ENCODE peak calls at places on chromosomes 12 and 14, in five cellular contexts. Z, W, O, X and M are unnamed samples.

GRCh38 chr12:106633451-106633823 is 50.6 kb downstream of the RFX4 start:
- DNase-seq in Z (no peak), W (no peak), O (no peak), X (no peak), M (no peak)

GRCh38 chr12:116495260-116495659 is 63.9 kb upstream of the MAP1LC3B2 start:
- DNase-seq in Z (no peak), W (no peak), O (peak; percentile 93), X (peak; percentile 23), M (no peak)

GRCh38 chr12:121530600-121531355 is 50.0 kb downstream of the KDM2B start:
- DNase-seq in Z (peak; percentile 83), W (peak; percentile 78), O (peak; percentile 74), X (no peak), M (peak; percentile 27)

GRCh38 chr12:39145175-39145999 is 240.0 kb upstream of the CPNE8 start:
- DNase-seq in Z (peak; percentile 21), W (peak; percentile 61), O (peak; percentile 61), X (peak; percentile 35), M (no peak)

GRCh38 chr12:105425263-105426174 is 95.0 kb downstream of the C12orf75 start:
- DNase-seq in Z (no peak), W (no peak), O (no peak), X (no peak), M (no peak)

GRCh38 chr12:2451025-2451424 is 343.7 kb upstream of the FKBP4 start:
- DNase-seq in Z (no peak), W (no peak), O (no peak), X (no peak), M (peak; percentile 20)

GRCh38 chr12:120162763-120163162 is 31.8 kb downstream of the GCN1 start:
- DNase-seq in Z (no peak), W (no peak), O (no peak), X (no peak), M (no peak)

GRCh38 chr12:132551271-132552120 is 58.9 kb downstream of the LRCOL1 start:
- DNase-seq in Z (no peak), W (no peak), O (no peak), X (no peak), M (no peak)

GRCh38 chr12:112381421-112381897 is 772 bp downstream of the HECTD4 start:
- DNase-seq in Z (peak; percentile 12), W (peak; percentile 56), O (peak; percentile 50), X (peak; percentile 62), M (no peak)

GRCh38 chr12:12466157-12466556 is 96.5 kb downstream of the DUSP16 start:
- DNase-seq in Z (no peak), W (no peak), O (no peak), X (no peak), M (no peak)

GRCh38 chr14:78530078-78530477 is 359.9 kb downstream of the NRXN3 start:
- DNase-seq in Z (peak; percentile 14), W (no peak), O (peak; percentile 80), X (peak; percentile 88), M (peak; percentile 0)

GRCh38 chr12:1527789-1528188 is 66.6 kb downstream of the FBXL14 start:
- DNase-seq in Z (no peak), W (no peak), O (no peak), X (no peak), M (peak; percentile 76)

GRCh38 chr12:116381240-116381743 is 103.8 kb upstream of the MED13L start:
- DNase-seq in Z (no peak), W (no peak), O (no peak), X (no peak), M (no peak)

GRCh38 chr12:57737467-57738141 is 938 bp downstream of the AGAP2 start:
- DNase-seq in Z (no peak), W (no peak), O (no peak), X (peak; percentile 80), M (no peak)

GRCh38 chr12:103668520-103668919 is 81.4 kb downstream of the STAB2 start:
- DNase-seq in Z (no peak), W (no peak), O (no peak), X (no peak), M (no peak)

GRCh38 chr12:119227292-119227691 is 48.6 kb downstream of the HSPB8 start:
- DNase-seq in Z (no peak), W (no peak), O (peak; percentile 57), X (no peak), M (no peak)

GRCh38 chr12:101582937-101583336 is 11.8 kb upstream of the MYBPC1 start:
- DNase-seq in Z (no peak), W (no peak), O (no peak), X (no peak), M (no peak)

GRCh38 chr12:98084391-98084790 is 431.0 kb upstream of the TMPO start:
- DNase-seq in Z (no peak), W (no peak), O (peak; percentile 8), X (no peak), M (no peak)

GRCh38 chr12:12461281-12461922 is 101.3 kb downstream of the DUSP16 start:
- DNase-seq in Z (no peak), W (no peak), O (no peak), X (no peak), M (no peak)

GRCh38 chr14:60722163-60722835 is 1.9 kb downstream of the SIX4 start:
- DNase-seq in Z (no peak), W (peak; percentile 69), O (peak; percentile 82), X (peak; percentile 86), M (peak; percentile 35)

GRCh38 chr12:6211421-6211869 is 11.2 kb downstream of the CD9 start:
- DNase-seq in Z (no peak), W (no peak), O (no peak), X (no peak), M (no peak)

GRCh38 chr12:77723308-77723707 is 107.4 kb upstream of the NAV3 start:
- DNase-seq in Z (no peak), W (no peak), O (no peak), X (no peak), M (no peak)

GRCh38 chr14:79961197-79961596 is 250.1 kb downstream of the DIO2 start:
- DNase-seq in Z (no peak), W (no peak), O (no peak), X (no peak), M (no peak)

GRCh38 chr14:90281261-90281660 is 24.9 kb downstream of the PSMC1 start:
- DNase-seq in Z (no peak), W (no peak), O (no peak), X (no peak), M (no peak)

DNA sequence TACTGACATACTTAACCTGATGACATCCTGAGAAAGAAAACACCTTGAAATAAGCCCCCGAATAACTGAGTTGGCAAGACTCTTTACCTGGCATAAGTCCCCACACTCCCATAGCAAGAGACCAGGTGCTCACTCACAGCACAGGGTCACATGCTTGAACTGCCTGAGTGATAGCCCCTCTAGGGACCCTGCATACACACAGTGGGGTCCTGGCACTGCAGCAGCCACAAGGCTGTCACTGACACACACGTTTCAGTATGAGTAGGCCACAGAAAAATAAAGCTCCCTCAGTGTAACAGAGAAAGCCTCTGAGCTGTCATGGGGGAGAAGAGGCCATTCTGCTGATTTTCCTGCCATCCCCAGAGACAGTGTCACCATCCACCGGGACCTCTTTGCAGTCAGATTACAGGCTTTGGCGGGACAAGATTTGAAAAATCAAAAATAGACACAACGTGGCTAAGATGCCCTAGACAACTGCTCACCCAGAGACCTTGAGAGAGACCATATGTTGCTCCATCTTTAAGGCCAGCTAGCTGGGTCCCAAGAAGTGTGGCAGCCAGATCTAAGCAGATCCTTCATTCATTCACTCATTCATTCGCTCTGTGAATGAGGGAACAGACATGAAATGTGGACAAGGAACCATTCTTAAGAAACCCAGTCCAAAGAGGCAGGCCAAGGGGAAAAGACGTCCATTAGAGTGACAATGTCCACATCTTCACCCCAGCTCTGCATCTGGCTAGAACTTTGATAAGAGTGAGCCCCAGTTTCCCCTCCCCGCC is 1.6 kb downstream of the SCARB1 start:
- DNase-seq in Z (no peak), W (no peak), O (no peak), X (no peak), M (no peak)
- H3K4me3 ChIP-seq in Z (no peak overlapping the region), W (peak overlapping the region; percentile 71), O (no peak overlapping the region), X (no peak overlapping the region), M (peak overlapping the region; percentile 72)

GRCh38 chr12:45730116-45730841 is 773 bp downstream of the ARID2 start:
- DNase-seq in Z (peak; percentile 33), W (peak; percentile 70), O (peak; percentile 74), X (peak; percentile 76), M (no peak)

GRCh38 chr12:45732250-45732649 is 2.7 kb downstream of the ARID2 start:
- DNase-seq in Z (no peak), W (no peak), O (no peak), X (no peak), M (no peak)

GRCh38 chr12:45731376-45731775 is 1.9 kb downstream of the ARID2 start:
- DNase-seq in Z (no peak), W (no peak), O (peak; percentile 20), X (peak; percentile 15), M (no peak)

GRCh38 chr12:45730842-45731336 is 1.4 kb downstream of the ARID2 start:
- DNase-seq in Z (peak; percentile 22), W (no peak), O (peak; percentile 61), X (no peak), M (no peak)

GRCh38 chr12:45732936-45733335 is 3.4 kb downstream of the ARID2 start:
- DNase-seq in Z (no peak), W (no peak), O (no peak), X (no peak), M (no peak)
- H3K4me3 ChIP-seq in Z (no peak overlapping the region), W (peak overlapping the region; percentile 91), O (no peak overlapping the region), X (peak overlapping the region; percentile 88), M (no peak overlapping the region)

GRCh38 chr12:54030889-54031860 is 1.7 kb upstream of the HOXC5 start:
- DNase-seq in Z (no peak), W (peak; percentile 83), O (peak; percentile 80), X (peak; percentile 70), M (peak; percentile 84)

GRCh38 chr12:54028324-54029201 is at the start of gene HOXC6:
- DNase-seq in Z (no peak), W (peak; percentile 70), O (no peak), X (no peak), M (peak; percentile 53)

GRCh38 chr12:54032220-54032619 is 630 bp upstream of the HOXC5 start:
- DNase-seq in Z (no peak), W (no peak), O (no peak), X (no peak), M (no peak)

GRCh38 chr12:54029529-54030441 is 1.5 kb downstream of the HOXC6 start:
- DNase-seq in Z (no peak), W (peak; percentile 53), O (peak; percentile 49), X (peak; percentile 62), M (no peak)

DNA sequence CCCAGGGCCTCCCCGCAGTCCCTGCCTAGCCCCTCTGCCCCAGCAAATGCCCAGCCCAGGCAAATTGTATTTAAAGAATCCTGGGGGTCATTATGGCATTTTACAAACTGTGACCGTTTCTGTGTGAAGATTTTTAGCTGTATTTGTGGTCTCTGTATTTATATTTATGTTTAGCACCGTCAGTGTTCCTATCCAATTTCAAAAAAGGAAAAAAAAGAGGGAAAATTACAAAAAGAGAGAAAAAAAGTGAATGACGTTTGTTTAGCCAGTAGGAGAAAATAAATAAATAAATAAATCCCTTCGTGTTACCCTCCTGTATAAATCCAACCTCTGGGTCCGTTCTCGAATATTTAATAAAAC is 2.2 kb downstream of the HOXC6 start:
- DNase-seq in Z (no peak), W (no peak), O (no peak), X (no peak), M (no peak)
- H3K4me3 ChIP-seq in Z (no peak overlapping the region), W (peak overlapping the region; percentile 77), O (no peak overlapping the region), X (no peak overlapping the region), M (peak overlapping the region; percentile 51)

DNA sequence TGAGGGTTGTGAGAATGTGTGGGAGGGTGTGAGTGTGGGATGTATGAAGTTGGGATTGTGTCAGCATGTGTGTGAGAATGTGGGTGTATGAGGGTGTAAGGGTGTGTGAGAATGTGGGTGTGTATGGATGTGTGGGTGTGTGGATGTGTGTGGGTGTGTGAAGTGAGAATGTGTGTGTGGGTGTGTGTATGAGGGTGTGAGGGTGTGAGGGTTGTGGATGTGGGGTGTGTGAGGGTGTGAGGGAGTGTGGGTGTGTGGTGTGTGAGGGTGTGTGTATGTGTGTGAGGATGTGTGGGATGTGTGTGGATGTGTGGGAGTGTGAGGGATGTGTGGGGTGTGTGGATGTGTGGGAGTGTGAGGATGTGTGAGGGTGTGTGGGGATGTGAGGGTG is 37.0 kb downstream of the TMEM121 start:
- DNase-seq in Z (no peak), W (peak; percentile 14), O (no peak), X (no peak), M (no peak)
- H3K4me3 ChIP-seq in Z (no peak overlapping the region), W (no peak overlapping the region), O (no peak overlapping the region), X (no peak overlapping the region), M (no peak overlapping the region)